ENCODE peak calls at places on chromosomes 6 and 20, in six cellular contexts. K is endodermal cell, J is A549, H is body of pancreas, L is Panc1, V is testis. W is an unnamed sample.

GRCh38 chr6:11097476-11097875 is 3.8 kb downstream of the SMIM13 start:
- DNase-seq in K (no peak), J (no peak), H (no peak), L (no peak), V (no peak), W (no peak)

GRCh38 chr20:49851234-49851755 is 38.7 kb downstream of the SLC9A8 start:
- DNase-seq in K (peak), J (no peak), H (no peak), L (no peak), V (peak), W (no peak)

GRCh38 chr6:51182884-51183283 is 364.2 kb downstream of the TFAP2B start:
- DNase-seq in K (no peak), J (no peak), H (no peak), L (no peak), V (no peak), W (no peak)

GRCh38 chr20:11691766-11692165 is 225.9 kb upstream of the BTBD3 start:
- DNase-seq in K (no peak), J (no peak), H (no peak), L (no peak), V (no peak), W (no peak)

GRCh38 chr20:52972965-52973819 is 1.0 kb downstream of the TSHZ2 start:
- DNase-seq in K (peak), J (no peak), H (peak), L (no peak), V (peak), W (peak)

GRCh38 chr6:124823240-124824105 is 138.8 kb upstream of the RNF217 start:
- DNase-seq in K (no peak), J (no peak), H (no peak), L (no peak), V (no peak), W (no peak)

GRCh38 chr6:42404494-42404893 is 47.2 kb downstream of the TRERF1 start:
- DNase-seq in K (peak), J (peak), H (no peak), L (no peak), V (no peak), W (peak)

GRCh38 chr6:109360791-109361190 is 21.5 kb downstream of the CD164 start:
- DNase-seq in K (no peak), J (no peak), H (no peak), L (no peak), V (no peak), W (no peak)

GRCh38 chr20:11807070-11807741 is 110.5 kb upstream of the BTBD3 start:
- DNase-seq in K (no peak), J (peak), H (no peak), L (no peak), V (no peak), W (peak)

GRCh38 chr6:5592911-5593519 is 331.7 kb downstream of the FARS2 start:
- DNase-seq in K (no peak), J (no peak), H (no peak), L (no peak), V (no peak), W (no peak)

GRCh38 chr20:10453241-10453640 is 18.1 kb downstream of the SLX4IP start:
- DNase-seq in K (no peak), J (no peak), H (no peak), L (no peak), V (no peak), W (no peak)

GRCh38 chr6:112595201-112595600 is 248.1 kb downstream of the RFPL4B start:
- DNase-seq in K (no peak), J (no peak), H (no peak), L (no peak), V (no peak), W (no peak)

GRCh38 chr6:112595841-112596240 is 248.7 kb downstream of the RFPL4B start:
- DNase-seq in K (no peak), J (no peak), H (no peak), L (no peak), V (no peak), W (no peak)

GRCh38 chr6:112603726-112604125 is 256.6 kb downstream of the RFPL4B start:
- DNase-seq in K (no peak), J (no peak), H (no peak), L (no peak), V (no peak), W (no peak)

GRCh38 chr6:112600168-112600567 is 253.0 kb downstream of the RFPL4B start:
- DNase-seq in K (no peak), J (no peak), H (no peak), L (no peak), V (no peak), W (no peak)
- TF ChIP-seq CTCF in K (no peak), J (no peak), H (no peak), L (peak), V (no peak), W (no peak)

DNA sequence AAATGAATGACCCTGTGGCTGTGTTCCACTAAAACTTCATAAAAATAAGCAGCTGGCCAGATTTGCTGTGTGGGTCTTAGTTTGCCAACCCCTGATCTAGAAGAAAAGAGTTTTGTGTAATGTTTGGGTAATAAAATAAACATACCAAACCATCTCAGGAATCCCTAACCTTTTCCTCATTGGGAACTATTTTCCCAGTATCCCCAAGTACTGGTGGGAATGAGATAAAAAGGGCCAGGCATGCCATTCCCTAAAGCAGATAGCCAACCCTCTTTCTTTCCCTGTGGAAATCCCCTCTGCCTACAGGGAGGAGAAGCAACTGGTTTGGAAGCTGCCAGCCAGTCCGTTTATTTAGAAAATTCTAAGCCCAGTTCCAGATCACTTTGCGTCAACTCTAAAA is 169.1 kb upstream of the AKAP12 start:
- DNase-seq in K (no peak), J (peak), H (no peak), L (no peak), V (no peak), W (no peak)
- H3K27ac ChIP-seq in K (no peak), J (peak), H (no peak), L (peak), V (peak), W (no peak)

DNA sequence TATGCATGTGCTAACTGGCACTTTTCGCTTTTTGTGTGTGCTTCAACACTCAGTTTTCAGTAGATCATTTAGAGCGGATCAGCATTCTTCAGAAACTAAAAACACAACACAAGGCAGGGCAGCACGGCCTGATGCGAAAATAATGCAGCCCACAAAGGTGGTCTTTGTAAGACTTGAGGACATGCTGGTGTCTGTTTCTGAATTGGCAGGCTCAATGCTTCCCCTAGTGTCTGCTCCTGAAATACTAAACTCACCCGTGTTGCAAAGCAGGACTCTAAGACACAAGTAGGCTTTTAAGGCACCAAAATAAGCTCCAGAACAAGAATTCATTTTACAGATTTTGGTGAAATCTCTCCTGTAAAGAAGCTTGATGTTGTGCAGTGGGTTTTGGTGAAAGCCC is 676.5 kb downstream of the TENT5A start:
- DNase-seq in K (peak), J (no peak), H (no peak), L (no peak), V (peak), W (no peak)
- TF ChIP-seq CTCF in K (peak), J (no peak), H (peak), L (peak), V (no peak), W (peak)

GRCh38 chr6:27096834-27097511 is 150.5 kb upstream of the PRSS16 start:
- DNase-seq in K (peak), J (peak), H (peak), L (peak), V (peak), W (peak)
- H3K27ac ChIP-seq in K (no peak), J (peak), H (no peak), L (peak), V (peak), W (no peak)

GRCh38 chr6:127069659-127070279 is 48.7 kb upstream of the RSPO3 start:
- DNase-seq in K (no peak), J (peak), H (no peak), L (no peak), V (no peak), W (peak)
- TF ChIP-seq CTCF in K (peak), J (peak), H (peak), L (peak), V (peak), W (no peak)

GRCh38 chr6:45031601-45032000 is 296.5 kb upstream of the RUNX2 start:
- DNase-seq in K (no peak), J (no peak), H (no peak), L (no peak), V (no peak), W (no peak)

GRCh38 chr6:45032426-45032825 is 295.7 kb upstream of the RUNX2 start:
- DNase-seq in K (no peak), J (no peak), H (no peak), L (no peak), V (no peak), W (no peak)

GRCh38 chr6:45038226-45038625 is 289.9 kb upstream of the RUNX2 start:
- DNase-seq in K (no peak), J (no peak), H (no peak), L (no peak), V (no peak), W (no peak)

GRCh38 chr6:45036101-45036500 is 292.0 kb upstream of the RUNX2 start:
- DNase-seq in K (no peak), J (no peak), H (no peak), L (no peak), V (no peak), W (no peak)
- H3K27ac ChIP-seq in K (no peak), J (no peak), H (no peak), L (no peak), V (no peak), W (no peak)

GRCh38 chr6:44738652-44739141 is 351.2 kb downstream of the CDC5L start:
- DNase-seq in K (peak), J (peak), H (no peak), L (no peak), V (no peak), W (no peak)

GRCh38 chr6:44740566-44741120 is 353.1 kb downstream of the CDC5L start:
- DNase-seq in K (no peak), J (no peak), H (no peak), L (no peak), V (no peak), W (no peak)

GRCh38 chr6:44739163-44739562 is 351.7 kb downstream of the CDC5L start:
- DNase-seq in K (peak), J (no peak), H (no peak), L (no peak), V (peak), W (no peak)

GRCh38 chr6:44742828-44743372 is 355.4 kb downstream of the CDC5L start:
- DNase-seq in K (no peak), J (no peak), H (no peak), L (no peak), V (no peak), W (no peak)

GRCh38 chr6:44742201-44742600 is 354.7 kb downstream of the CDC5L start:
- DNase-seq in K (peak), J (no peak), H (no peak), L (no peak), V (no peak), W (no peak)
- TF ChIP-seq CTCF in K (peak), J (no peak), H (no peak), L (no peak), V (no peak), W (no peak)

DNA sequence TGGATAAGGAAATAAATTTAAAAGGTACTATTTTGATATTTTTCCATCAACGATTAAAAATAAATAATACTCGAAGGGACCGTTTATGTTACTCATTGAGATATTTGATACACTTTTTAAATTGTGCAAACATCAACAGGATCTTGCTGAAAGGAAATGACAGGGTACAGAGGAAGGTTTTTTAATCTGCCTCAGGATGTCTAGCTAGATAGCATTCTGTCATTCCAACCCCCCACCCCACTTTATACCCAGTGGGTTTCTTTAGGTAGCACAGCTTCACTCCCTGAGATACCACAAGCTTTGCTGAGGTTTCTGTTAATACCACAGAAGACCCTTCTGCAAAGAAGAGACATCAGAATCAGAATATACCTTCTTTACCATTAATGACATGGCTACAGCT is 1.2 kb downstream of the PHACTR2 start:
- DNase-seq in K (no peak), J (no peak), H (no peak), L (no peak), V (no peak), W (no peak)
- H3K27ac ChIP-seq in K (no peak), J (peak), H (peak), L (peak), V (peak), W (no peak)

GRCh38 chr6:8982659-8983058 is 547.3 kb upstream of the SLC35B3 start:
- DNase-seq in K (no peak), J (no peak), H (no peak), L (no peak), V (no peak), W (no peak)
- TF ChIP-seq CTCF in K (no peak), J (no peak), H (no peak), L (no peak), V (no peak), W (no peak)

DNA sequence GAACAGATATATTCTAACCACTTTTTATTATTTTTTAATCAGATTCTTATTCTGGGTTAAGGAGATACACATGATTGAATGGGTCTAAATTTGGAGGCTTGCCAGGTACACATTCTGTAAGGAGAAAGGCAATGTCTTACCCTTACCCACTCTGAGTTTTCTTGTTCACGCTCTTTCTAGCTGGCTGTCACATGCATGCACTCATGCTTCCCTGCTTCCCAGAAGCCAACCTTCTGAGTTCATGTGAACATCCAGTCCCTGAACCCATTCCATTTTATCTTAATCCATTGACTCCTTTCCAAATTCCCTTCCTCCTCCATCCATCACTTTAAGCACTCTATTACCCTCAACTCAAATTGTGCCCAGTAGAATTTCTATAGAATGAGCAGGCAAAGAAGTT is 17.5 kb upstream of the MOCS1 start:
- DNase-seq in K (no peak), J (no peak), H (no peak), L (no peak), V (peak), W (no peak)
- H3K27ac ChIP-seq in K (no peak), J (no peak), H (no peak), L (no peak), V (no peak), W (no peak)